ENCODE peak calls at places on chromosomes 12 and 14, in six cellular contexts. C is astrocyte of the hippocampus, U is heart right ventricle, K is NCI-H146, O is mucosa of descending colon, L is fibroblast of lung. B is an unnamed sample.

GRCh38 chr12:44431647-44432352 is 444.3 kb downstream of the NELL2 start:
- DNase-seq in C (no peak), U (no peak), K (no peak), O (no peak), L (no peak), B (no peak)

GRCh38 chr14:64682173-64682710 is 22.0 kb upstream of the PLEKHG3 start:
- DNase-seq in C (peak), U (peak), K (no peak), O (no peak), L (peak), B (peak)

GRCh38 chr12:94898388-94898787 is 105.1 kb downstream of the NDUFA12 start:
- DNase-seq in C (no peak), U (no peak), K (no peak), O (no peak), L (peak), B (no peak)

GRCh38 chr12:112506513-112507166 is 87.9 kb downstream of the PTPN11 start:
- DNase-seq in C (no peak), U (no peak), K (peak), O (no peak), L (no peak), B (no peak)

GRCh38 chr14:52700701-52701172 is 5.4 kb upstream of the ERO1A start:
- DNase-seq in C (no peak), U (no peak), K (no peak), O (no peak), L (no peak), B (peak)

GRCh38 chr12:27474344-27474743 is 27.8 kb downstream of the SMCO2 start:
- DNase-seq in C (peak), U (no peak), K (no peak), O (no peak), L (peak), B (peak)

GRCh38 chr14:103427485-103428443 is 42.5 kb downstream of the MARK3 start:
- DNase-seq in C (peak), U (peak), K (no peak), O (no peak), L (peak), B (peak)

GRCh38 chr12:42977451-42978230 is 388.1 kb upstream of the PRICKLE1 start:
- DNase-seq in C (no peak), U (no peak), K (no peak), O (no peak), L (no peak), B (peak)

GRCh38 chr12:89884365-89884915 is 175.8 kb upstream of the ATP2B1 start:
- DNase-seq in C (no peak), U (no peak), K (no peak), O (no peak), L (no peak), B (peak)

GRCh38 chr12:68608191-68608590 is 2.5 kb upstream of the RAP1B start:
- DNase-seq in C (no peak), U (no peak), K (no peak), O (no peak), L (no peak), B (no peak)

GRCh38 chr14:73833530-73834257 is 17.9 kb upstream of the PTGR2 start:
- DNase-seq in C (peak), U (peak), K (no peak), O (no peak), L (peak), B (peak)

GRCh38 chr12:53337998-53338397 is 1.8 kb upstream of the SP7 start:
- DNase-seq in C (no peak), U (no peak), K (peak), O (no peak), L (no peak), B (no peak)

GRCh38 chr12:76387614-76388013 is 39.4 kb upstream of the BBS10 start:
- DNase-seq in C (no peak), U (no peak), K (no peak), O (no peak), L (no peak), B (no peak)

GRCh38 chr12:104424955-104425354 is 31.8 kb upstream of the CHST11 start:
- DNase-seq in C (no peak), U (no peak), K (no peak), O (no peak), L (no peak), B (no peak)

GRCh38 chr12:12655061-12655460 is 40.9 kb downstream of the GPR19 start:
- DNase-seq in C (peak), U (no peak), K (no peak), O (no peak), L (no peak), B (no peak)

GRCh38 chr12:3134126-3134525 is 56.9 kb downstream of the TSPAN9 start:
- DNase-seq in C (no peak), U (no peak), K (no peak), O (no peak), L (no peak), B (no peak)

GRCh38 chr12:132804426-132804861 is 24.2 kb downstream of the GOLGA3 start:
- DNase-seq in C (no peak), U (no peak), K (no peak), O (peak), L (no peak), B (no peak)

GRCh38 chr14:94313991-94314655 is 9.0 kb downstream of the SERPINA6 start:
- DNase-seq in C (peak), U (no peak), K (no peak), O (no peak), L (peak), B (peak)

GRCh38 chr12:112716099-112717093 is 75.2 kb upstream of the RPH3A start:
- DNase-seq in C (peak), U (no peak), K (no peak), O (peak), L (no peak), B (no peak)

GRCh38 chr12:85413266-85413665 is 133.2 kb downstream of the ALX1 start:
- DNase-seq in C (no peak), U (no peak), K (no peak), O (no peak), L (no peak), B (no peak)

GRCh38 chr12:120228041-120228290 is 27.1 kb upstream of the RPLP0 start:
- DNase-seq in C (no peak), U (no peak), K (no peak), O (no peak), L (no peak), B (no peak)

GRCh38 chr12:78002878-78003277 is 172.2 kb downstream of the NAV3 start:
- DNase-seq in C (no peak), U (no peak), K (peak), O (no peak), L (peak), B (peak)